ENCODE peak calls at places on chromosomes 13 and 19, in eight cellular contexts. N, Q, S, P, H, B, E and Z are unnamed samples.

GRCh38 chr19:1767464-1767933 is 14.2 kb downstream of the ONECUT3 start:
- DNase-seq in N (peak; percentile 87), Q (peak; percentile 38), S (no peak), P (no peak), H (no peak), B (peak; percentile 57), E (no peak), Z (peak; percentile 47)

GRCh38 chr19:58154287-58154678 is 3.7 kb upstream of the ZNF329 start:
- DNase-seq in N (no peak), Q (no peak), S (peak; percentile 63), P (no peak), H (peak; percentile 53), B (peak; percentile 75), E (no peak), Z (peak; percentile 47)

GRCh38 chr19:43532571-43532961 is 422 bp upstream of the ZNF575 start:
- DNase-seq in N (peak; percentile 35), Q (no peak), S (peak; percentile 59), P (no peak), H (peak; percentile 43), B (no peak), E (peak; percentile 65), Z (no peak)

GRCh38 chr19:49559928-49560327 is 20.4 kb downstream of the NOSIP start:
- DNase-seq in N (no peak), Q (no peak), S (no peak), P (no peak), H (no peak), B (no peak), E (no peak), Z (no peak)

GRCh38 chr13:38265135-38265497 is 84.5 kb upstream of the UFM1 start:
- DNase-seq in N (no peak), Q (no peak), S (no peak), P (no peak), H (no peak), B (no peak), E (no peak), Z (no peak)

GRCh38 chr19:18257503-18258470 is 16.5 kb downstream of the IQCN start:
- DNase-seq in N (peak; percentile 82), Q (no peak), S (no peak), P (no peak), H (no peak), B (no peak), E (no peak), Z (no peak)

GRCh38 chr19:30696514-30696913 is 324.3 kb downstream of the ZNF536 start:
- DNase-seq in N (peak; percentile 25), Q (no peak), S (no peak), P (no peak), H (no peak), B (no peak), E (no peak), Z (peak; percentile 77)

GRCh38 chr13:111385182-111385857 is 64.9 kb downstream of the TEX29 start:
- DNase-seq in N (no peak), Q (no peak), S (no peak), P (no peak), H (no peak), B (peak; percentile 29), E (no peak), Z (no peak)

GRCh38 chr13:37198629-37199028 is 93.2 kb upstream of the CSNK1A1L start:
- DNase-seq in N (no peak), Q (no peak), S (no peak), P (no peak), H (no peak), B (no peak), E (no peak), Z (no peak)

GRCh38 chr19:609001-609340 is 19.3 kb downstream of the HCN2 start:
- DNase-seq in N (peak; percentile 90), Q (no peak), S (no peak), P (no peak), H (no peak), B (peak; percentile 51), E (no peak), Z (no peak)

GRCh38 chr13:98450495-98451167 is 126.3 kb downstream of the STK24 start:
- DNase-seq in N (no peak), Q (no peak), S (no peak), P (no peak), H (no peak), B (no peak), E (no peak), Z (no peak)

GRCh38 chr13:106121173-106121754 is 414.2 kb downstream of the EFNB2 start:
- DNase-seq in N (no peak), Q (no peak), S (no peak), P (no peak), H (no peak), B (no peak), E (no peak), Z (no peak)

GRCh38 chr19:32224371-32225244 is 120.8 kb upstream of the ZNF507 start:
- DNase-seq in N (peak; percentile 95), Q (no peak), S (no peak), P (no peak), H (peak; percentile 49), B (peak; percentile 69), E (no peak), Z (peak; percentile 70)

GRCh38 chr13:48316826-48317510 is 13.4 kb downstream of the RB1 start:
- DNase-seq in N (peak; percentile 75), Q (no peak), S (no peak), P (no peak), H (no peak), B (no peak), E (no peak), Z (no peak)

GRCh38 chr13:30932481-30933333 is at the start of gene TEX26:
- DNase-seq in N (peak; percentile 76), Q (no peak), S (no peak), P (no peak), H (no peak), B (no peak), E (no peak), Z (no peak)

GRCh38 chr19:18496167-18496979 is 25.5 kb downstream of the ELL start:
- DNase-seq in N (no peak), Q (peak; percentile 42), S (no peak), P (no peak), H (no peak), B (peak; percentile 87), E (no peak), Z (peak; percentile 78)

GRCh38 chr13:22063416-22064124 is 392.7 kb downstream of the FGF9 start:
- DNase-seq in N (peak; percentile 8), Q (no peak), S (no peak), P (no peak), H (no peak), B (no peak), E (no peak), Z (no peak)

GRCh38 chr13:25151626-25152025 is 20.5 kb downstream of the AMER2 start:
- DNase-seq in N (no peak), Q (no peak), S (no peak), P (no peak), H (no peak), B (no peak), E (no peak), Z (no peak)

GRCh38 chr13:91014696-91015095 is 332.8 kb upstream of the MIR17HG start:
- DNase-seq in N (no peak), Q (no peak), S (no peak), P (no peak), H (no peak), B (no peak), E (no peak), Z (no peak)

GRCh38 chr13:91020635-91021034 is 326.9 kb upstream of the MIR17HG start:
- DNase-seq in N (no peak), Q (no peak), S (no peak), P (no peak), H (no peak), B (no peak), E (no peak), Z (no peak)

GRCh38 chr13:91017669-91018053 is 329.8 kb upstream of the MIR17HG start:
- DNase-seq in N (no peak), Q (no peak), S (no peak), P (no peak), H (no peak), B (no peak), E (peak; percentile 31), Z (peak; percentile 64)

DNA sequence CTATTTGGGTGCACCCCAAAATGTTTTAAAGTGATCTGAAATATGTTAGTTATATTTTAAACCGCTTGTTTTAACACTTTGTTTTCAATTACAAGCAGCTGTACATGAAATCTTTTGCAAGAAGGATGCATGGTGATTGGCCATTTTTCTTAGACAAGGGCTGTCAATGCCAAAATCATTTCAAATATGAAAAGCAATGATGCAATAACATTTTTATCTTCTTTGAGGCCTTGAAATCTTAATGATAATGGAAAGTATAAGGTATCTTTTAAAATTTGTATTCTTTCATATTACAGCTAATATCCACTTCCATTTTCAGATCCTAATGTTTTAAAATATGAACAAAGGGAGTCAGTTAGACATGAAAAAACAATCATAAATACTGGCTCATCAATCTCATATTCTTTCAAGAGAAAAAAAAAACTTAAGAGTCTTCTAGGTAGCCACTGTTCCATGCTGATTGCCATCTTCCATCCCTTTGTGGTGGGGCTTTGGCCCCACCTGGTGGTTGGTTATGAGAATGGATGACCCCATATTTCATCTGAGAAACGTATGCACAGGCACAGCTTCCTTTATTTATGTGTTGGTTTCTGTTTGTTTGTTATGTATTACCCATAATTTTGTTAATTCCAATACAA is 330.3 kb upstream of the MIR17HG start:
- DNase-seq in N (no peak), Q (no peak), S (no peak), P (no peak), H (no peak), B (no peak), E (peak; percentile 34), Z (peak; percentile 57)
- H3K4me3 ChIP-seq in N (no peak overlapping the region), Q (no peak overlapping the region), S (no peak overlapping the region), P (no peak overlapping the region), H (no peak overlapping the region), B (no peak overlapping the region), E (peak overlapping the region; percentile 36), Z (no peak overlapping the region)

GRCh38 chr13:41696163-41697003 is 239.0 kb downstream of the RGCC start:
- DNase-seq in N (no peak), Q (no peak), S (no peak), P (no peak), H (no peak), B (no peak), E (peak; percentile 61), Z (no peak)
- H3K4me1 ChIP-seq in N (peaks cover 37% of the 10 kb centered on the region), Q (no peaks in the 10 kb centered on the region), S (no peaks in the 10 kb centered on the region), P (peaks cover 23% of the 10 kb centered on the region), H (peaks cover 7% of the 10 kb centered on the region), B (no peaks in the 10 kb centered on the region), E (peaks cover 38% of the 10 kb centered on the region), Z (peaks cover 49% of the 10 kb centered on the region)

DNA sequence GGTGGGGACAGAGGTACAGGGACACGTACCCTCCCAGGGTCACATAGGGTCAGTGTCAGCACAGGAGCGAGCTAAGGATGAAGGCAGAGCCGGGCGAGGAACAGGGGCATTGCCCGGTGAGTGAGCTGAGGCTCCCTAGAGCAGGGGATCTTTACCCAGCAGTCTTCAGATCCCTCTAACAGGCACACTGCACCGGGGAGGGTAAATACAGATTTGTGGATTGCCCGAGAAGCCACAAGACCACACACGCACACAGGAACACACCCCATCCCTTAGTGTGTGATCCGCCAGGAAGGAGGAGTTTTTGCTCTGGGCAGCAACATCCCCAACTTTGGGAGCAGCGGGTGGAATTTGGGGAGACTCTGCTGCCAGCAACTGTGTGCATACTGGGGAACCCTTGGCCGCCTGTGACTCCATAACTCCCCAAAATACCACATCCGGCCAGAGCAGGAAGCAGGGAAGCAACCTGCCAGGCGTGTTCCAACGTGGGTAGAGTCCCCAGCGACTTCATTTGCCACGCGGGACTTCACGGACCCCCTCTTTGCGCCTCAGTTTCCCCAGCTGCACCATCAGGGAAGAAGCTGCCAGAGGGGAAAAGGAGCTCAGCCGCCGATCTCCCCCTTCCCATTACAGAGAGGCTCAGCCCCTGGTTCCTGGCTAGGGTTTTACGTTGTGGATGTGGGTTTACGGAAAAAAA is 5.9 kb upstream of the TLE2 start:
- DNase-seq in N (no peak), Q (peak; percentile 50), S (no peak), P (no peak), H (no peak), B (no peak), E (no peak), Z (peak; percentile 50)
- TF ChIP-seq POLR2A in N (no peak), Q (no peak), S (no peak), P (no peak), H (peak; percentile 32), B (no peak), E (no peak), Z (no peak)

GRCh38 chr19:34678421-34678820 is 943 bp downstream of the ZNF302 start:
- DNase-seq in N (no peak), Q (no peak), S (no peak), P (no peak), H (no peak), B (no peak), E (no peak), Z (no peak)
- H3K4me3 ChIP-seq in N (peak overlapping the region; percentile 83), Q (peak overlapping the region; percentile 54), S (peak overlapping the region; percentile 71), P (peak overlapping the region; percentile 75), H (peak overlapping the region; percentile 89), B (peak overlapping the region; percentile 89), E (peak overlapping the region; percentile 80), Z (peak overlapping the region; percentile 51)